ENCODE peak calls at places on chromosomes 4 and X, in ten cellular contexts. A, Q, M, I, S, O, G, N, C and X are unnamed samples.

GRCh38 chr4:89572224-89572858 is 264.6 kb downstream of the SNCA start:
- DNase-seq in A (no peak), O (no peak), M (peak; percentile 98), C (no peak), G (no peak), N (no peak), Q (no peak), S (no peak), I (no peak), X (no peak)

GRCh38 chr4:41158274-41158673 is 56.1 kb downstream of the APBB2 start:
- DNase-seq in M (no peak), S (no peak), I (no peak), N (no peak), C (no peak), G (no peak), O (peak; percentile 83), Q (no peak), A (no peak), X (no peak)

GRCh38 chr4:112516401-112517066 is 554 bp upstream of the NEUROG2 start:
- DNase-seq in G (no peak), N (peak; percentile 71), I (no peak), C (no peak), S (peak; percentile 78), A (no peak), M (peak; percentile 93), O (no peak), Q (no peak), X (no peak)

GRCh38 chr4:95898226-95898625 is 58.3 kb downstream of the PDHA2 start:
- DNase-seq in N (no peak), Q (no peak), M (no peak), G (no peak), O (no peak), C (no peak), A (no peak), I (no peak), S (no peak), X (no peak)

GRCh38 chr4:6464842-6465588 is 7.4 kb downstream of the PPP2R2C start:
- DNase-seq in A (no peak), O (no peak), I (no peak), C (no peak), S (no peak), M (no peak), G (no peak), N (no peak), Q (no peak), X (no peak)

GRCh38 chr4:110196206-110196870 is 2.1 kb downstream of the ELOVL6 start:
- DNase-seq in Q (peak; percentile 43), G (peak; percentile 56), S (peak; percentile 90), N (peak; percentile 54), O (no peak), I (no peak), C (peak; percentile 64), M (peak; percentile 70), A (no peak), X (no peak)

GRCh38 chrX:73818200-73819116 is 255.5 kb downstream of the CHIC1 start:
- DNase-seq in Q (no peak), I (no peak), O (no peak), C (no peak), S (no peak), N (no peak), A (no peak), M (no peak), G (no peak), X (no peak)

GRCh38 chrX:133229361-133229760 is 11.2 kb upstream of the TFDP3 start:
- DNase-seq in G (no peak), I (no peak), O (peak; percentile 93), M (no peak), S (no peak), A (no peak), C (no peak), Q (no peak), N (no peak), X (no peak)